ENCODE peak calls at places on chromosome 19, in six cellular contexts. D is heart right ventricle; G is effector memory CD4-positive, alpha-beta T cell; P is psoas muscle; C is CD8-positive, alpha-beta memory T cell; S is Caco-2. K is an unnamed sample. For H3K9me3, the result is how much of the 10 kb centered on the place peaks cover.

GRCh38 chr19:32363632-32364031 is 18.2 kb downstream of the ZNF507 start:
- DNase-seq in D (no peak), G (no peak), P (no peak), C (no peak), S (no peak), K (no peak)

GRCh38 chr19:2949939-2950285 is 5.1 kb upstream of the ZNF77 start:
- DNase-seq in D (peak), G (no peak), P (peak), C (no peak), S (peak), K (no peak)

GRCh38 chr19:42010245-42011126 is 16.5 kb upstream of the ATP1A3 start:
- DNase-seq in D (no peak), G (no peak), P (peak), C (no peak), S (no peak), K (no peak)

GRCh38 chr19:35000647-35001501 is 751 bp downstream of the GRAMD1A start:
- DNase-seq in D (no peak), G (peak), P (peak), C (peak), S (peak), K (no peak)

GRCh38 chr19:22945560-22945959 is 57.4 kb downstream of the ZNF728 start:
- DNase-seq in D (no peak), G (no peak), P (no peak), C (no peak), S (peak), K (no peak)

GRCh38 chr19:17340302-17340870 is 3.0 kb downstream of the GTPBP3 start:
- DNase-seq in D (no peak), G (no peak), P (no peak), C (no peak), S (no peak), K (no peak)

GRCh38 chr19:34428549-34429285 is 536 bp downstream of the UBA2 start:
- DNase-seq in D (peak), G (no peak), P (peak), C (no peak), S (peak), K (no peak)

GRCh38 chr19:45468159-45468651 is 409 bp downstream of the FOSB start:
- DNase-seq in D (no peak), G (no peak), P (peak), C (no peak), S (peak), K (peak)

GRCh38 chr19:21587117-21587461 is 81.7 kb downstream of the ZNF429 start:
- DNase-seq in D (peak), G (no peak), P (no peak), C (no peak), S (no peak), K (no peak)

GRCh38 chr19:6212403-6213265 is 67.1 kb downstream of the MLLT1 start:
- DNase-seq in D (no peak), G (no peak), P (peak), C (no peak), S (no peak), K (no peak)

GRCh38 chr19:1151917-1152601 is 22.0 kb downstream of the SBNO2 start:
- DNase-seq in D (peak), G (no peak), P (peak), C (no peak), S (no peak), K (no peak)

GRCh38 chr19:40192758-40193586 is 1.7 kb downstream of the MAP3K10 start:
- DNase-seq in D (no peak), G (no peak), P (no peak), C (no peak), S (no peak), K (no peak)

GRCh38 chr19:56837492-56837891 is 3.0 kb downstream of the PEG3 start:
- DNase-seq in D (peak), G (no peak), P (peak), C (no peak), S (no peak), K (no peak)
- H3K9me3 ChIP-seq in D (under half), G (under half), P (under half), C (under half), S (under half), K (under half)

GRCh38 chr19:58218899-58219298 is 9.8 kb upstream of the ZNF544 start:
- DNase-seq in D (no peak), G (no peak), P (no peak), C (peak), S (peak), K (peak)

GRCh38 chr19:58212336-58213074 is 16.2 kb upstream of the ZNF544 start:
- DNase-seq in D (no peak), G (no peak), P (no peak), C (no peak), S (no peak), K (no peak)

GRCh38 chr19:58213075-58213369 is 15.7 kb upstream of the ZNF544 start:
- DNase-seq in D (no peak), G (no peak), P (no peak), C (no peak), S (no peak), K (no peak)

GRCh38 chr19:58217069-58217481 is 11.6 kb upstream of the ZNF544 start:
- DNase-seq in D (no peak), G (no peak), P (no peak), C (no peak), S (no peak), K (no peak)

GRCh38 chr19:58217607-58218391 is 10.9 kb upstream of the ZNF544 start:
- DNase-seq in D (no peak), G (no peak), P (no peak), C (no peak), S (no peak), K (no peak)
- H3K9me3 ChIP-seq in D (half or more), G (under half), P (half or more), C (under half), S (half or more), K (under half)

GRCh38 chr19:11979527-11979926 is 14.7 kb downstream of the ZNF763 start:
- DNase-seq in D (no peak), G (no peak), P (no peak), C (no peak), S (no peak), K (no peak)
- H3K9me3 ChIP-seq in D (under half), G (under half), P (half or more), C (under half), S (under half), K (under half)

DNA sequence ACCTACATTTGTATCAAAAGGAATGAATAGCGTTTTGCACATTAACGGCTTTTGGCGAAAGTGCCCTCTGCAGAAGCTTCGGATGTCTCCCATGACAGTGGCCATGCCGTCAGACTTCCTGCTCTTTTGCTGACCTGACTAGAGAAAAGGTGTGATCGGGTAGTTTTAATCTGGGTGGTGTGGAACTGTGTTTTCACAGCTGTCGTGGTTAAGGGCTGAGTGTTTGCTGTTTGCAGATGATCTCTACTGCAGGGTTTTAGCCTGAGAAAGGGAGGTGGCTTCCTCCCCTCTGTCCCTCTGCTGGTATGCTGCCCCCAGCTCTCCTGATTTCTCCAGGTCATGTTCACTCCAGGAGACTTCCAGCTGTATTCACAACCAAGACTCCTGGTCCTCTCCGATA is 22.4 kb downstream of the ZNF71 start:
- DNase-seq in D (no peak), G (no peak), P (no peak), C (no peak), S (no peak), K (no peak)
- H3K9me3 ChIP-seq in D (under half), G (half or more), P (half or more), C (under half), S (under half), K (under half)

DNA sequence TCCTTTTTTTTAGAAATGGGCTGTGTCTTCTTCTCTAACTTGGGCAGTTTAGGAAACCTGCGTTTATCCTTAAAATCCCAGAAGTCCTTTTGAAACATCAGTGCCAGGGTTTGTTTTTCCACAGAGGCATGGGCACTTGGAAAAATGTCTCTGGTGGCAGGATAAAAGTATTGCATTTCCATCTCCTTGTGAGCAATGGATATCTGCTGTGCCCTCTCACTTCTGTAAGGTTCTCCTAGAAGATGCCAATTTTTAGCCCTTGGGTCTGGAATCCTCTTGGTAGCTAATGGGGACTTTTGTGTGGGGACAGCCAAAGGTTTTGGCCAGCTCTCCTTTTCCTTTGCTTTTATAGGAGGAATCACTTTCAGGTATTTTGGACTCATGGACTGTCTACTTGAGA is 21.0 kb downstream of the WDR87 start:
- DNase-seq in D (no peak), G (no peak), P (no peak), C (no peak), S (no peak), K (no peak)
- H3K9me3 ChIP-seq in D (under half), G (under half), P (under half), C (under half), S (under half), K (under half)

GRCh38 chr19:16067205-16067938 is 8.9 kb upstream of the TPM4 start:
- DNase-seq in D (peak), G (no peak), P (peak), C (no peak), S (no peak), K (no peak)

GRCh38 chr19:16062789-16063188 is 13.5 kb upstream of the TPM4 start:
- DNase-seq in D (peak), G (peak), P (no peak), C (peak), S (peak), K (peak)

GRCh38 chr19:16061943-16062342 is 14.4 kb upstream of the TPM4 start:
- DNase-seq in D (no peak), G (no peak), P (no peak), C (peak), S (no peak), K (no peak)

GRCh38 chr19:16066611-16067104 is 9.6 kb upstream of the TPM4 start:
- DNase-seq in D (peak), G (no peak), P (no peak), C (peak), S (peak), K (no peak)

DNA sequence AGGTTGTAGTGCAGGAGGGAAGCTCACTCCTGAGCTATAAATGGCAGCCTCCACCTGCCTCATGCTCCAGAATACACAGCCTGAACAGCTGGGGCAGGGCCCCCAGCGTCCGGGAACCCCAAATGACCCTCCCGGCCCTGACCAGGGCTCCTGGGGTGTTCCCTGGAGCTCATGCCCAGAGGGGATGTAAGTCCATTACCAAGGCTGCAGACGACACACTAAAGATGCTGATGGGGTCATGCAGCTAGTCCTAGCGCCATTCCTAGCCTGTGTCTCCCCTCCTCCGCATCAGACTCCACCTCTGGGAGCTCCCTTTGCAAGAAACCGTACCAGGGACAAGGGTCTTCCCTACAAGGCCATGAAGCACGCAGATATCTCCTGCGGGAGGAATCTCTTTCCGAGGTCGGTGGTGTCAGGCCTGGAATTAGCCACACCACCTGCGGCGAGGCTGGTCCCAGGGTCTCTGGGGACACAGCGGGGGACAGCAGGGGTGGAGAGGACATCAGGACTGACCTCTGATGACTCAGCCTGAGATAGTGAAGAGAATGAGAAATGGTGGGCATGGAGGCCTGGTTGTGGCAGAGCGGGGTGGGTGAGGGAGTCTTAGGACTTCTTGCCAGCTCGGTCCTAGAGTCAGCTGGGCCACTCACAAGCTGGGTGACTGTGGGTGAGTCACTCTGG is 11.9 kb upstream of the TPM4 start:
- DNase-seq in D (no peak), G (no peak), P (no peak), C (no peak), S (no peak), K (no peak)
- H3K9me3 ChIP-seq in D (under half), G (under half), P (under half), C (under half), S (under half), K (under half)

DNA sequence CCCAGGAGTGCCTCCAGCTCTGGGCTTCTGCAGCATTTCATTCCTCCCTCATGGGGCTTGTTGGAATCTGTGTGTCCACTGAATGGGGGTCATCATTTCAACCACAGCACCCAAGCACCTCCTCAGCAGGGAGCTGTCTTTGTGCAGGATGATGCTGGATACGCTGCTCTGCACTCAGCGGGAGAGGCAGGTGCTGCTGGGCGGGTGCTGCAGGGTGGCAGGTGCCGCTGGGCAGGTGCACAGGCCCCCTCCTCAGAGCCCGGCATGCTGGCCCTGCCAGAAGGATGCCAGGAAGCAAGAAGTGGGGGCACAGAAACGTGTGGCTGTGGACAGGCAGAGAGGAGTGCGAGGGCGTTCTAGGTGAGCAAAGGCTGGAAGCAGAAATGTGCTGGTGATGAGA is 121.8 kb upstream of the VSTM2B start:
- DNase-seq in D (no peak), G (no peak), P (no peak), C (no peak), S (no peak), K (no peak)
- H3K9me3 ChIP-seq in D (under half), G (under half), P (under half), C (under half), S (under half), K (under half)

GRCh38 chr19:57642396-57643046 is 9.6 kb downstream of the ZNF211 start:
- DNase-seq in D (no peak), G (no peak), P (no peak), C (no peak), S (no peak), K (no peak)

GRCh38 chr19:57637379-57637778 is 4.4 kb downstream of the ZNF211 start:
- DNase-seq in D (no peak), G (no peak), P (no peak), C (no peak), S (no peak), K (no peak)

GRCh38 chr19:57643734-57644133 is 10.8 kb downstream of the ZNF211 start:
- DNase-seq in D (no peak), G (no peak), P (no peak), C (no peak), S (no peak), K (no peak)

DNA sequence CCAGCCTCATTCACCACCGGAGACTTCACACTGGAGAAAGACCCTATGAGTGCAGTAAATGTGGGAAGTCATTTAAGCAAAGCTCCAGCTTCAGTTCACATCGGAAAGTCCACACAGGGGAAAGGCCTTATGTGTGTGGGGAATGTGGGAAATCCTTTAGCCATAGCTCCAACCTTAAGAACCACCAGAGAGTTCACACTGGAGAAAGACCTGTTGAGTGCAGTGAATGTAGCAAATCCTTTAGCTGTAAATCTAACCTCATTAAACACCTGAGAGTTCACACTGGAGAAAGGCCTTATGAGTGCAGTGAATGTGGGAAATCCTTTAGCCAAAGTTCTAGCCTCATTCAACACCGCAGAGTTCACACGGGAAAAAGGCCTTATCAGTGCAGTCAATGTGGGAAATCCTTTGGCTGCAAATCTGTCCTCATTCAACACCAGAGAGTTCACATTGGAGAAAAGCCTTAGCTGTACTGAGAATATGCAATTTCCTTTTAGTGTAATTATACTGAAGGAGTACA is 8.8 kb downstream of the ZNF211 start:
- DNase-seq in D (no peak), G (no peak), P (no peak), C (no peak), S (no peak), K (no peak)
- H3K9me3 ChIP-seq in D (half or more), G (half or more), P (half or more), C (half or more), S (under half), K (under half)

K was measured in T-helper 17 cell.